ENCODE peak calls at places on chromosomes 12 and 14, in nine cellular contexts. M is fibroblast of villous mesenchyme, U is mucosa of descending colon, T is fibroblast of pulmonary artery, V is HL-60, C is brain microvascular endothelial cell, E is tibial artery, O is fibroblast of lung, N is endodermal cell. Z is an unnamed sample.

GRCh38 chr14:95445161-95445560 is 71.3 kb downstream of the SYNE3 start:
- DNase-seq in M (no peak), U (no peak), T (no peak), V (no peak), C (no peak), E (no peak), O (no peak), N (no peak), Z (no peak)

GRCh38 chr12:25056011-25056410 is 107.1 kb upstream of the BCAT1 start:
- DNase-seq in M (no peak), U (no peak), T (no peak), V (no peak), C (no peak), E (no peak), O (no peak), N (no peak), Z (no peak)

GRCh38 chr12:49233842-49234526 is 30.9 kb upstream of the TUBA1C start:
- DNase-seq in M (no peak), U (peak), T (no peak), V (peak), C (no peak), E (peak), O (peak), N (peak), Z (no peak)

GRCh38 chr12:130434560-130434959 is 96.9 kb downstream of the PIWIL1 start:
- DNase-seq in M (no peak), U (no peak), T (no peak), V (no peak), C (no peak), E (peak), O (no peak), N (no peak), Z (no peak)

GRCh38 chr12:31574803-31575573 is 15.9 kb downstream of the DENND5B start:
- DNase-seq in M (peak), U (no peak), T (peak), V (peak), C (no peak), E (no peak), O (peak), N (no peak), Z (no peak)

GRCh38 chr12:105861232-105861631 is 277.5 kb downstream of the NUAK1 start:
- DNase-seq in M (no peak), U (no peak), T (no peak), V (no peak), C (no peak), E (no peak), O (no peak), N (no peak), Z (no peak)

GRCh38 chr12:32946504-32947131 is 50.0 kb upstream of the PKP2 start:
- DNase-seq in M (no peak), U (no peak), T (no peak), V (no peak), C (no peak), E (no peak), O (no peak), N (no peak), Z (no peak)

GRCh38 chr14:52790756-52791203 is 627 bp downstream of the GNPNAT1 start:
- DNase-seq in M (no peak), U (no peak), T (no peak), V (no peak), C (no peak), E (no peak), O (no peak), N (no peak), Z (no peak)

GRCh38 chr12:5511644-5512584 is 80.0 kb downstream of the NTF3 start:
- DNase-seq in M (peak), U (peak), T (peak), V (peak), C (no peak), E (no peak), O (peak), N (peak), Z (no peak)

GRCh38 chr12:84862190-84862589 is 50.4 kb downstream of the SLC6A15 start:
- DNase-seq in M (peak), U (no peak), T (no peak), V (no peak), C (no peak), E (no peak), O (no peak), N (no peak), Z (peak)

GRCh38 chr12:76947270-76947669 is 68.5 kb upstream of the CSRP2 start:
- DNase-seq in M (no peak), U (no peak), T (no peak), V (no peak), C (no peak), E (no peak), O (no peak), N (no peak), Z (peak)

GRCh38 chr12:111446044-111446581 is 40.4 kb downstream of the SH2B3 start:
- DNase-seq in M (peak), U (peak), T (peak), V (no peak), C (no peak), E (peak), O (peak), N (peak), Z (peak)

GRCh38 chr12:98503343-98503592 is 12.1 kb upstream of the TMPO start:
- DNase-seq in M (peak), U (peak), T (peak), V (peak), C (peak), E (peak), O (peak), N (peak), Z (peak)

GRCh38 chr14:89303452-89304435 is 113.3 kb downstream of the FOXN3 start:
- DNase-seq in M (peak), U (peak), T (peak), V (peak), C (peak), E (peak), O (peak), N (peak), Z (peak)

GRCh38 chr12:12181516-12181915 is 85.3 kb downstream of the LRP6 start:
- DNase-seq in M (no peak), U (no peak), T (peak), V (no peak), C (no peak), E (no peak), O (peak), N (no peak), Z (peak)

GRCh38 chr14:55605793-55606192 is 25.8 kb downstream of the KTN1 start:
- DNase-seq in M (no peak), U (no peak), T (no peak), V (no peak), C (no peak), E (no peak), O (peak), N (no peak), Z (no peak)

GRCh38 chr12:78431931-78432330 is 432.6 kb upstream of the SYT1 start:
- DNase-seq in M (no peak), U (no peak), T (no peak), V (no peak), C (peak), E (no peak), O (peak), N (no peak), Z (peak)

GRCh38 chr14:89040080-89040437 is 215.6 kb downstream of the TTC8 start:
- DNase-seq in M (no peak), U (no peak), T (no peak), V (no peak), C (no peak), E (no peak), O (peak), N (no peak), Z (no peak)

GRCh38 chr14:87175175-87175574 is 817.8 kb downstream of the GALC start:
- DNase-seq in M (no peak), U (no peak), T (no peak), V (no peak), C (no peak), E (no peak), O (no peak), N (no peak), Z (no peak)

GRCh38 chr14:103741876-103742275 is 26.3 kb downstream of the ZFYVE21 start:
- DNase-seq in M (no peak), U (no peak), T (no peak), V (no peak), C (no peak), E (peak), O (no peak), N (peak), Z (no peak)

GRCh38 chr12:95820096-95820703 is 29.6 kb upstream of the NTN4 start:
- DNase-seq in M (peak), U (peak), T (peak), V (peak), C (peak), E (no peak), O (peak), N (no peak), Z (peak)

GRCh38 chr12:19922687-19923086 is 445.6 kb upstream of the PDE3A start:
- DNase-seq in M (no peak), U (no peak), T (no peak), V (no peak), C (no peak), E (no peak), O (peak), N (no peak), Z (peak)

GRCh38 chr12:103626498-103626897 is 39.4 kb downstream of the STAB2 start:
- DNase-seq in M (peak), U (peak), T (peak), V (no peak), C (no peak), E (peak), O (no peak), N (peak), Z (peak)
- TF ChIP-seq CTCF in M (peak), U (peak), T (no peak), V (no peak), C (no peak), E (peak), O (peak), N (peak), Z (no peak)

GRCh38 chr12:47251919-47252318 is 172.2 kb upstream of the AMIGO2 start:
- DNase-seq in M (no peak), U (no peak), T (no peak), V (no peak), C (no peak), E (no peak), O (no peak), N (no peak), Z (no peak)

GRCh38 chr12:47245623-47246022 is 165.9 kb upstream of the AMIGO2 start:
- DNase-seq in M (no peak), U (no peak), T (no peak), V (no peak), C (no peak), E (no peak), O (no peak), N (no peak), Z (no peak)

GRCh38 chr12:47249082-47249481 is 169.3 kb upstream of the AMIGO2 start:
- DNase-seq in M (no peak), U (no peak), T (no peak), V (no peak), C (no peak), E (no peak), O (no peak), N (no peak), Z (no peak)

GRCh38 chr12:47247418-47247817 is 167.7 kb upstream of the AMIGO2 start:
- DNase-seq in M (no peak), U (peak), T (no peak), V (no peak), C (no peak), E (no peak), O (no peak), N (no peak), Z (no peak)

GRCh38 chr12:47249719-47250506 is 170.2 kb upstream of the AMIGO2 start:
- DNase-seq in M (no peak), U (no peak), T (peak), V (no peak), C (no peak), E (no peak), O (no peak), N (peak), Z (no peak)
- H3K4me3 ChIP-seq in M (no peak), U (no peak), T (peak), V (no peak), C (no peak), E (no peak), O (no peak), N (no peak), Z (no peak)

GRCh38 chr14:93220509-93220908 is 13.5 kb downstream of the UBR7 start:
- DNase-seq in M (no peak), U (no peak), T (no peak), V (no peak), C (no peak), E (no peak), O (no peak), N (no peak), Z (no peak)

GRCh38 chr14:93223565-93223964 is 16.5 kb downstream of the UBR7 start:
- DNase-seq in M (no peak), U (no peak), T (no peak), V (no peak), C (no peak), E (no peak), O (no peak), N (no peak), Z (no peak)

GRCh38 chr14:93214598-93214997 is 7.5 kb downstream of the UBR7 start:
- DNase-seq in M (no peak), U (no peak), T (no peak), V (no peak), C (no peak), E (no peak), O (no peak), N (no peak), Z (no peak)

GRCh38 chr14:93219103-93219726 is 12.2 kb downstream of the UBR7 start:
- DNase-seq in M (peak), U (peak), T (peak), V (no peak), C (peak), E (no peak), O (peak), N (peak), Z (peak)
- TF ChIP-seq CTCF in M (peak), U (peak), T (peak), V (peak), C (peak), E (no peak), O (peak), N (peak), Z (peak)

GRCh38 chr14:102335163-102335562 is 15.6 kb downstream of the ZNF839 start:
- DNase-seq in M (no peak), U (no peak), T (no peak), V (no peak), C (no peak), E (no peak), O (no peak), N (no peak), Z (no peak)
- H3K4me3 ChIP-seq in M (no peak), U (no peak), T (no peak), V (no peak), C (no peak), E (no peak), O (no peak), N (no peak), Z (no peak)

DNA sequence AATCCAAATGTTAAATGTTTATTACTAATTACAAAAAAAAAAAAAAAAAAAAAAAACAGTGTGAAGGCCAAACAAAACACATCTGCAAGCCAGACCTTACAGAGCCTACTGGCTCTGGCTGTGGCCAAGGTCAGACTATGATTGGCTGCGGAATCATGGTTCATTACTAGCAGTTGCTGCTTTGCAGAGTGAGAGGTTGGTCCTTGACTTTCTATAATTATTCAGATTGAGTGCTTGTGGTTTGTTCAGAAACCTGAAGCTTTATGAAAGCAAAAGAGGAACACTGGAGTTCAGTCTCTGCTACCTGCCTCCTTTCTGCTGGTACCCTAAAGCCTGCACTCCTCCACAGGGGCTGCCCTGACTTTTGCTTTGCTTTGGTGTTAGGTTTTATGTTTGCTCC is 550.9 kb downstream of the BCL11B start:
- DNase-seq in M (no peak), U (no peak), T (no peak), V (no peak), C (no peak), E (no peak), O (no peak), N (no peak), Z (no peak)
- TF ChIP-seq CTCF in M (no peak), U (no peak), T (no peak), V (no peak), C (no peak), E (no peak), O (no peak), N (no peak), Z (no peak)